ENCODE peak calls at places on chromosomes 2 and 18, in six cellular contexts. O is GM12891, R is fibroblast of the conjunctiva, N is left lung, B is Kasumi-1, I is HEK293T. U is an unnamed sample.
A peak's percentile ranks its signal among the peaks of the same experiment; 100 is the strongest.

GRCh38 chr18:58714821-58715220 is 43.6 kb downstream of the MALT1 start:
- DNase-seq in R (no peak), I (no peak), N (no peak), O (no peak), B (no peak), U (no peak)

GRCh38 chr2:69382547-69382946 is 4.5 kb downstream of the GFPT1 start:
- DNase-seq in R (no peak), I (no peak), O (no peak), B (no peak), N (no peak), U (no peak)

GRCh38 chr2:71156531-71156930 is 26.1 kb downstream of the MPHOSPH10 start:
- DNase-seq in I (no peak), O (no peak), B (no peak), N (no peak), R (peak; percentile 31), U (no peak)

GRCh38 chr2:240106765-240107164 is 29.3 kb downstream of the COPS9 start:
- DNase-seq in N (no peak), O (no peak), I (no peak), R (no peak), B (no peak), U (no peak)

GRCh38 chr18:32315881-32316280 is 126.0 kb downstream of the MEP1B start:
- DNase-seq in O (no peak), N (no peak), I (no peak), R (no peak), B (no peak), U (no peak)

GRCh38 chr2:94990956-94991355 is 34.6 kb upstream of the MAL start:
- DNase-seq in R (no peak), I (no peak), B (no peak), N (peak; percentile 2), O (no peak), U (no peak)

GRCh38 chr2:142104134-142104758 is 26.6 kb downstream of the LRP1B start:
- DNase-seq in O (no peak), B (no peak), I (no peak), N (no peak), R (no peak), U (no peak)

GRCh38 chr2:176140520-176141317 is 10.6 kb upstream of the HOXD4 start:
- DNase-seq in N (peak; percentile 54), I (peak; percentile 85), O (peak; percentile 95), R (peak; percentile 18), B (peak; percentile 70), U (peak; percentile 70)

GRCh38 chr2:60127191-60127590 is 426.3 kb downstream of the BCL11A start:
- DNase-seq in N (no peak), I (no peak), R (no peak), O (no peak), B (no peak), U (no peak)

GRCh38 chr18:48724939-48725338 is 186.1 kb downstream of the CTIF start:
- DNase-seq in R (no peak), N (no peak), B (no peak), O (no peak), I (no peak), U (peak; percentile 30)